ENCODE peak calls at places on chromosome 1, in eight cellular contexts. One of them, this sample, is unnamed.

GRCh38 chr1:201590474-201590873 is 51.5 kb downstream of the NAV1 start:
- DNase-seq in ACHN: no peak
- DNase-seq in endodermal cell: no peak
- DNase-seq in stimulated activated CD4-positive, alpha-beta T cell treated with anti-CD3 and anti-CD28 coated beads, Interleukin-2, amount 100 ng/mL, for 48 hours: no peak
- DNase-seq in T-helper 17 cell: no peak
- DNase-seq in foreskin fibroblast: no peak
- DNase-seq in cerebellum: no peak
- DNase-seq in HS-27A: no peak
- DNase-seq in this sample: no peak

GRCh38 chr1:32066489-32066873 is 6.3 kb upstream of the TMEM39B start:
- DNase-seq in stimulated activated CD4-positive, alpha-beta T cell treated with anti-CD3 and anti-CD28 coated beads, Interleukin-2, amount 100 ng/mL, for 48 hours: no peak
- DNase-seq in ACHN: no peak
- DNase-seq in T-helper 17 cell: no peak
- DNase-seq in foreskin fibroblast: peak
- DNase-seq in endodermal cell: no peak
- DNase-seq in HS-27A: peak
- DNase-seq in cerebellum: no peak
- DNase-seq in this sample: no peak

GRCh38 chr1:92968138-92969032 is 7.1 kb upstream of the DIPK1A start:
- DNase-seq in ACHN: peak
- DNase-seq in endodermal cell: no peak
- DNase-seq in stimulated activated CD4-positive, alpha-beta T cell treated with anti-CD3 and anti-CD28 coated beads, Interleukin-2, amount 100 ng/mL, for 48 hours: no peak
- DNase-seq in foreskin fibroblast: no peak
- DNase-seq in T-helper 17 cell: no peak
- DNase-seq in cerebellum: no peak
- DNase-seq in HS-27A: no peak
- DNase-seq in this sample: no peak

GRCh38 chr1:21539933-21540332 is 30.7 kb downstream of the ALPL start:
- DNase-seq in ACHN: no peak
- DNase-seq in T-helper 17 cell: no peak
- DNase-seq in HS-27A: no peak
- DNase-seq in foreskin fibroblast: no peak
- DNase-seq in stimulated activated CD4-positive, alpha-beta T cell treated with anti-CD3 and anti-CD28 coated beads, Interleukin-2, amount 100 ng/mL, for 48 hours: no peak
- DNase-seq in cerebellum: peak
- DNase-seq in endodermal cell: peak
- DNase-seq in this sample: peak

GRCh38 chr1:55825486-55825885 is 610.3 kb upstream of the USP24 start:
- DNase-seq in HS-27A: no peak
- DNase-seq in foreskin fibroblast: no peak
- DNase-seq in T-helper 17 cell: no peak
- DNase-seq in ACHN: no peak
- DNase-seq in stimulated activated CD4-positive, alpha-beta T cell treated with anti-CD3 and anti-CD28 coated beads, Interleukin-2, amount 100 ng/mL, for 48 hours: no peak
- DNase-seq in cerebellum: no peak
- DNase-seq in endodermal cell: no peak
- DNase-seq in this sample: no peak

GRCh38 chr1:206589206-206589605 is 23.1 kb downstream of the EIF2D start:
- DNase-seq in stimulated activated CD4-positive, alpha-beta T cell treated with anti-CD3 and anti-CD28 coated beads, Interleukin-2, amount 100 ng/mL, for 48 hours: no peak
- DNase-seq in T-helper 17 cell: no peak
- DNase-seq in HS-27A: peak
- DNase-seq in endodermal cell: no peak
- DNase-seq in foreskin fibroblast: peak
- DNase-seq in ACHN: peak
- DNase-seq in cerebellum: no peak
- DNase-seq in this sample: no peak

GRCh38 chr1:206047271-206047670 is 5.7 kb upstream of the RHEX start:
- DNase-seq in stimulated activated CD4-positive, alpha-beta T cell treated with anti-CD3 and anti-CD28 coated beads, Interleukin-2, amount 100 ng/mL, for 48 hours: no peak
- DNase-seq in endodermal cell: no peak
- DNase-seq in T-helper 17 cell: no peak
- DNase-seq in foreskin fibroblast: no peak
- DNase-seq in cerebellum: no peak
- DNase-seq in ACHN: no peak
- DNase-seq in HS-27A: no peak
- DNase-seq in this sample: no peak

GRCh38 chr1:20429296-20429695 is 56.7 kb downstream of the CAMK2N1 start:
- DNase-seq in ACHN: no peak
- DNase-seq in foreskin fibroblast: peak
- DNase-seq in endodermal cell: peak
- DNase-seq in cerebellum: no peak
- DNase-seq in stimulated activated CD4-positive, alpha-beta T cell treated with anti-CD3 and anti-CD28 coated beads, Interleukin-2, amount 100 ng/mL, for 48 hours: no peak
- DNase-seq in T-helper 17 cell: no peak
- DNase-seq in HS-27A: no peak
- DNase-seq in this sample: no peak